ENCODE peak calls at places on chromosome 14, in seven cellular contexts. R is NCI-H1092 treated with DMSO at 0.1 percent for 48 hours, E is C1 segment of cervical spinal cord, P is DND-41, T is activated B cell treated with CpG ODN at 0.5 μM for 24 hours, F is mucosa of gallbladder, K is putamen. G is an unnamed sample.

GRCh38 chr14:64465856-64466554 is 706 bp downstream of the AKAP5 start:
- DNase-seq in T (no peak), K (peak), F (peak), E (no peak), R (no peak), P (no peak), G (no peak)

GRCh38 chr14:38469156-38469555 is 213.3 kb upstream of the CLEC14A start:
- DNase-seq in K (no peak), E (no peak), R (no peak), T (no peak), P (no peak), F (no peak), G (no peak)

GRCh38 chr14:100146548-100147091 is 12.8 kb downstream of the DEGS2 start:
- DNase-seq in F (no peak), R (no peak), K (no peak), E (no peak), P (peak), T (no peak), G (no peak)

GRCh38 chr14:58638231-58639205 is 756 bp downstream of the DACT1 start:
- DNase-seq in F (no peak), E (peak), P (no peak), R (peak), K (no peak), T (no peak), G (no peak)

GRCh38 chr14:76647699-76648298 is 113.5 kb upstream of the VASH1 start:
- DNase-seq in R (peak), P (peak), E (no peak), K (peak), T (no peak), F (peak), G (peak)

GRCh38 chr14:75821828-75822521 is 159.8 kb downstream of the TGFB3 start:
- DNase-seq in F (no peak), R (no peak), K (no peak), P (no peak), E (no peak), T (no peak), G (no peak)

GRCh38 chr14:72679106-72679505 is 214.8 kb downstream of the DPF3 start:
- DNase-seq in R (no peak), K (peak), F (no peak), T (no peak), P (no peak), E (no peak), G (no peak)

GRCh38 chr14:58541623-58542022 is 96.1 kb upstream of the DACT1 start:
- DNase-seq in R (no peak), T (no peak), E (no peak), F (no peak), P (no peak), K (no peak), G (no peak)

GRCh38 chr14:61196034-61196433 is 85.1 kb downstream of the TMEM30B start:
- DNase-seq in E (no peak), T (no peak), P (no peak), K (no peak), F (no peak), R (no peak), G (no peak)

GRCh38 chr14:64185184-64185583 is 109.0 kb downstream of the ESR2 start:
- DNase-seq in E (no peak), P (no peak), R (no peak), F (no peak), T (no peak), K (no peak), G (no peak)

GRCh38 chr14:100027771-100028490 is 37.3 kb upstream of the EVL start:
- DNase-seq in R (no peak), T (no peak), P (no peak), E (no peak), F (no peak), K (no peak), G (no peak)

GRCh38 chr14:39603942-39604341 is 171.7 kb upstream of the FBXO33 start:
- DNase-seq in F (no peak), T (no peak), R (no peak), P (no peak), E (no peak), K (no peak), G (no peak)

GRCh38 chr14:90682615-90683014 is 133.6 kb downstream of the TTC7B start:
- DNase-seq in F (no peak), T (no peak), E (no peak), R (no peak), P (no peak), K (no peak), G (no peak)

GRCh38 chr14:55944757-55945156 is 173.5 kb upstream of the PELI2 start:
- DNase-seq in P (no peak), K (no peak), R (no peak), E (no peak), F (no peak), T (no peak), G (no peak)

GRCh38 chr14:91281346-91281745 is 36.8 kb upstream of the GPR68 start:
- DNase-seq in T (no peak), E (no peak), F (no peak), R (no peak), P (no peak), K (no peak), G (no peak)

GRCh38 chr14:101480747-101481530 is 80.4 kb upstream of the DIO3 start:
- DNase-seq in P (no peak), E (no peak), F (no peak), K (no peak), T (peak), R (no peak), G (no peak)

GRCh38 chr14:34038358-34039057 is 87.6 kb upstream of the EGLN3 start:
- DNase-seq in R (no peak), K (no peak), E (no peak), F (peak), T (no peak), P (no peak), G (peak)

GRCh38 chr14:83816755-83817154 is 1713.2 kb upstream of the FLRT2 start:
- DNase-seq in F (no peak), T (no peak), K (no peak), R (no peak), P (no peak), E (no peak), G (no peak)

G was measured in NCI-H2029.